ENCODE peak calls at places on chromosomes 2 and 18, in ten cellular contexts. S is astrocyte of the spinal cord, T is H1, O is lower leg skin, Q is neural progenitor cell, C is uterus, M is right atrium auricular region, A is AG10803, H is left ventricle myocardium inferior, Z is GM12865. K is an unnamed sample.

GRCh38 chr2:7857904-7858303 is 824.0 kb upstream of the ID2 start:
- DNase-seq in S (peak), T (no peak), O (no peak), Q (no peak), C (no peak), M (no peak), A (peak), H (no peak), Z (no peak), K (peak)

GRCh38 chr2:157336137-157336721 is 10.6 kb upstream of the ERMN start:
- DNase-seq in S (peak), T (peak), O (no peak), Q (peak), C (no peak), M (no peak), A (peak), H (no peak), Z (peak), K (peak)

GRCh38 chr2:22694856-22695255 is 690.1 kb upstream of the KLHL29 start:
- DNase-seq in S (no peak), T (peak), O (no peak), Q (peak), C (no peak), M (no peak), A (no peak), H (no peak), Z (no peak), K (no peak)

GRCh38 chr2:238344035-238344434 is 23.7 kb downstream of the TRAF3IP1 start:
- DNase-seq in S (no peak), T (no peak), O (no peak), Q (no peak), C (no peak), M (no peak), A (no peak), H (no peak), Z (no peak), K (no peak)

GRCh38 chr2:86566158-86566827 is 3.0 kb upstream of the CHMP3 start:
- DNase-seq in S (no peak), T (no peak), O (no peak), Q (no peak), C (no peak), M (no peak), A (no peak), H (no peak), Z (no peak), K (no peak)

GRCh38 chr2:204571911-204572310 is 26.6 kb downstream of the PARD3B start:
- DNase-seq in S (no peak), T (no peak), O (no peak), Q (no peak), C (no peak), M (no peak), A (no peak), H (no peak), Z (no peak), K (no peak)

GRCh38 chr2:58553937-58554336 is 312.8 kb upstream of the FANCL start:
- DNase-seq in S (peak), T (no peak), O (no peak), Q (peak), C (no peak), M (no peak), A (peak), H (no peak), Z (peak), K (peak)

GRCh38 chr2:106160786-106161261 is 33.3 kb downstream of the UXS1 start:
- DNase-seq in S (no peak), T (no peak), O (no peak), Q (no peak), C (no peak), M (no peak), A (no peak), H (no peak), Z (no peak), K (no peak)

GRCh38 chr2:1502891-1503304 is 89.6 kb downstream of the TPO start:
- DNase-seq in S (no peak), T (no peak), O (no peak), Q (no peak), C (no peak), M (no peak), A (no peak), H (peak), Z (no peak), K (no peak)

GRCh38 chr18:48017625-48018024 is 87.2 kb upstream of the SMAD2 start:
- DNase-seq in S (no peak), T (no peak), O (no peak), Q (no peak), C (no peak), M (no peak), A (peak), H (no peak), Z (no peak), K (peak)

GRCh38 chr2:153739394-153739793 is 132.3 kb upstream of the GALNT13 start:
- DNase-seq in S (no peak), T (no peak), O (no peak), Q (no peak), C (no peak), M (no peak), A (no peak), H (no peak), Z (no peak), K (no peak)

GRCh38 chr2:177253704-177254103 is 10.8 kb downstream of the NFE2L2 start:
- DNase-seq in S (no peak), T (no peak), O (no peak), Q (no peak), C (no peak), M (no peak), A (no peak), H (no peak), Z (no peak), K (no peak)

GRCh38 chr2:177251165-177251542 is 13.4 kb downstream of the NFE2L2 start:
- DNase-seq in S (no peak), T (no peak), O (no peak), Q (no peak), C (no peak), M (no peak), A (no peak), H (no peak), Z (no peak), K (no peak)

GRCh38 chr2:177255227-177255601 is 9.3 kb downstream of the NFE2L2 start:
- DNase-seq in S (no peak), T (no peak), O (no peak), Q (no peak), C (no peak), M (no peak), A (no peak), H (no peak), Z (no peak), K (no peak)

GRCh38 chr2:177254433-177255226 is 9.9 kb downstream of the NFE2L2 start:
- DNase-seq in S (no peak), T (peak), O (no peak), Q (peak), C (no peak), M (no peak), A (peak), H (no peak), Z (no peak), K (peak)

DNA sequence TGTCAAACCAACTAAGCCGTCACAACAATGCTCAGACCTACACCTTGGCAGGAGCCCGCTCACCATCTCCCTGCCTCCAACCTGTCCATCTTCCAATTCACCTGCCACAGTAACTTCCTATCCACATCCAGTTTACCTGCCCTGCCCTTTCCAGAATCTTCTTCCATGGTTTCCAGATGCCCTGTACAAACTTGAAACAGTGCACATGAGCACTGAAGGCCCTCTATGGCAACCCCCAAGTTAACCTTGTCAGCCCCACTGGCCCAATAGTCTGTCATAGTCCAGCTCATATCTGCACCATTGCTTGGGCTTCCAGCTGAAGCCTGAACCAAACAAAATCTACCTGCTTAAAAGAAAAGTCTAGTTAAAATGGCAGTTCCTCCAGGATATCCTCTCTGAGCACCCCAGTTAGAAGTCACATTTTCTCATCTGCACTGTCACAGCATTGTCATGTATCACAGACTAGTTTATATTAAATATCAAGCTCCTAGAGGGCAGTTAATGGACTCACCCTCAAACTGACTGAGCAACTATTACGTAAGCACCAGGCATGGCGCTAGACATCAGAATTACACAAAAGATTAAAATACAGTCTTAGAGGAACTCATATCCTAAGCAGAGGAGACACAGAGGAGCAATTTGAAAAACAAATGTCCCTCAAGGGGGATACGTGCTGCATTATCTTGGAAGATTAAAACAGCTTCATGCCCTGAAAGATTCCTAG is 11.6 kb downstream of the NFE2L2 start:
- DNase-seq in S (no peak), T (no peak), O (no peak), Q (no peak), C (no peak), M (no peak), A (no peak), H (no peak), Z (no peak), K (no peak)
- H3K4me3 ChIP-seq in S (no peak), T (no peak), O (no peak), Q (no peak), C (no peak), M (no peak), A (no peak), H (peak), Z (no peak), K (no peak)

DNA sequence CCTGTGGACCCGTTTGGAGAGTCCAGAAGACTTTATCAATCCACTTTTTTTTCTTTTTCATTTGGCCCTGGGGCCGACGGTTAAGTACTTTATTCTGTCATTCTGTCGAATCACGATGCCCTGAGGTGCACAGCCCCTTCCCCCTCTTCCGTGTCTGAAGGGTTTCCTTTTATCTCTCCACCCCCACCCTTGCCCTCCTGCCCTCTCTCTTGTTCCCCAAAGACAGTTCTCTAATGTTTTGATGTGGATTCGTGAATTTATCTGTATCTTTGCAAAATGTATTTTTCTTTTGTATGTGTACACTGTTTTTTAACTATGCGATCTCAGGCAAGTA is 1.7 kb upstream of the CASP8 start:
- DNase-seq in S (no peak), T (no peak), O (peak), Q (peak), C (no peak), M (no peak), A (no peak), H (no peak), Z (no peak), K (no peak)
- TF ChIP-seq CTCF in S (no peak), T (no peak), O (no peak), Q (no peak), C (no peak), M (no peak), A (no peak), H (peak), Z (no peak), K (peak)

DNA sequence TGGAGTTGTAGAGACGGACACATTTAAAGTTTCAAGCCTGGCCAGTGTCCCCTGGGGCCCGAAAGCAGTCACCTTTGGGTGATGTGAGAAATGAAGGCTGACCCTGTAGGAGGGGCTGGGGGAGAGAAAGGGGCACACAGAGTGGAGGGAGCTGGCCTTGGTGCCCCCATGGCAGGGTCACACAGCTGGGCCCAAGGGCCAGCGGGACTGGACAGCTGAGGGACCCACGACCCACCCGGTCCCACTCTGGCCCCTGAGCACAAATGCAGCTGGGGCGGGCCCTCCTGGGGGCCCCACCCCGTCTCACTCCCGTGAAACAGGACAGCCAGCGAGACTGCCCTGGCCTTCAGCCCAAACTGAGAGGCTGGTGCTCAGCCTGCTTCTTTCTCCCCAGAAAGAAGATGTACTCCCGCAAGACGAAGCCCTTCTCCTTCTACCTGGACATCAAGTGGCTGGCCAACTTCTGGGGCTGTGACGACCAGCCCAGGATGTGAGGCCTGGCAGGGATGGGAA is 6.1 kb downstream of the AGXT start:
- DNase-seq in S (no peak), T (no peak), O (no peak), Q (no peak), C (no peak), M (no peak), A (no peak), H (no peak), Z (no peak), K (no peak)
- H3K4me3 ChIP-seq in S (no peak), T (no peak), O (no peak), Q (no peak), C (no peak), M (no peak), A (no peak), H (no peak), Z (no peak), K (no peak)

GRCh38 chr2:36352711-36353110 is 2.9 kb upstream of the CRIM1 start:
- DNase-seq in S (peak), T (no peak), O (no peak), Q (no peak), C (no peak), M (no peak), A (peak), H (no peak), Z (no peak), K (peak)
- TF ChIP-seq CTCF in S (no peak), T (no peak), O (no peak), Q (no peak), C (no peak), M (no peak), A (peak), H (peak), Z (no peak), K (peak)